ENCODE peak calls at places on chromosome 13, in seven cellular contexts. C is lung, X is tibial nerve, I is neural crest cell, R is AG04450, H is endothelial cell, T is neural progenitor cell. B is an unnamed sample.

GRCh38 chr13:74423434-74423833 is 289.2 kb upstream of the KLF12 start:
- DNase-seq in H (no peak), C (no peak), R (no peak), X (no peak), I (no peak), T (no peak), B (no peak)

GRCh38 chr13:23579072-23579885 is 9.1 kb downstream of the TNFRSF19 start:
- DNase-seq in T (peak), I (peak), C (peak), X (peak), H (peak), R (peak), B (peak)

GRCh38 chr13:81148822-81149221 is 807.9 kb upstream of the SPRY2 start:
- DNase-seq in T (no peak), C (no peak), H (no peak), R (no peak), I (no peak), X (no peak), B (no peak)

GRCh38 chr13:112247471-112248405 is 128.4 kb upstream of the SPACA7 start:
- DNase-seq in R (no peak), I (no peak), X (no peak), C (peak), T (no peak), H (no peak), B (no peak)

GRCh38 chr13:49652691-49653305 is 24.5 kb downstream of the ARL11 start:
- DNase-seq in X (peak), I (peak), C (no peak), R (no peak), H (peak), T (peak), B (peak)

GRCh38 chr13:21243045-21243842 is 66.8 kb downstream of the MRPL57 start:
- DNase-seq in X (no peak), I (no peak), R (no peak), C (no peak), H (no peak), T (no peak), B (no peak)

GRCh38 chr13:102042746-102043145 is 359.1 kb downstream of the FGF14 start:
- DNase-seq in H (no peak), X (no peak), I (no peak), R (no peak), C (no peak), T (no peak), B (no peak)

GRCh38 chr13:86185636-86186035 is 386.4 kb upstream of the SLITRK6 start:
- DNase-seq in H (no peak), I (no peak), X (no peak), T (peak), C (no peak), R (no peak), B (no peak)

GRCh38 chr13:40982772-40983171 is 36.3 kb downstream of the ELF1 start:
- DNase-seq in I (no peak), H (peak), R (no peak), C (no peak), T (no peak), X (peak), B (peak)

GRCh38 chr13:98972627-98973026 is 5.2 kb downstream of the DOCK9 start:
- DNase-seq in I (no peak), H (peak), R (no peak), C (no peak), T (peak), X (no peak), B (no peak)

GRCh38 chr13:99703908-99704307 is 202.6 kb downstream of the TM9SF2 start:
- DNase-seq in X (no peak), C (no peak), H (no peak), R (no peak), I (no peak), T (no peak), B (no peak)

GRCh38 chr13:106548064-106548696 is 12.7 kb upstream of the EFNB2 start:
- DNase-seq in R (peak), H (no peak), X (no peak), T (no peak), I (no peak), C (no peak), B (no peak)

GRCh38 chr13:41650706-41651105 is 193.4 kb downstream of the RGCC start:
- DNase-seq in T (no peak), R (no peak), H (no peak), I (no peak), X (no peak), C (no peak), B (no peak)

GRCh38 chr13:99617474-99618255 is 116.4 kb downstream of the TM9SF2 start:
- DNase-seq in X (peak), T (peak), H (peak), I (peak), C (no peak), R (no peak), B (no peak)

GRCh38 chr13:40790232-40790631 is 821 bp downstream of the SLC25A15 start:
- DNase-seq in C (no peak), I (no peak), R (no peak), T (no peak), H (no peak), X (no peak), B (no peak)

GRCh38 chr13:64078025-64078424 is 2662.4 kb upstream of the PCDH20 start:
- DNase-seq in R (no peak), H (no peak), C (no peak), T (no peak), X (no peak), I (no peak), B (peak)

GRCh38 chr13:86581711-86582110 is 782.5 kb upstream of the SLITRK6 start:
- DNase-seq in X (no peak), C (no peak), H (no peak), I (no peak), R (no peak), T (no peak), B (no peak)

GRCh38 chr13:98535501-98536357 is 41.2 kb downstream of the STK24 start:
- DNase-seq in T (no peak), X (no peak), H (no peak), I (no peak), C (no peak), R (no peak), B (no peak)

GRCh38 chr13:113458218-113459065 is 5.2 kb upstream of the ADPRHL1 start:
- DNase-seq in H (peak), R (peak), T (peak), X (no peak), C (no peak), I (no peak), B (peak)

GRCh38 chr13:112451512-112452379 is 75.6 kb downstream of the SPACA7 start:
- DNase-seq in X (no peak), T (no peak), H (no peak), R (no peak), C (peak), I (no peak), B (no peak)

GRCh38 chr13:111948811-111949210 is 118.1 kb upstream of the SOX1 start:
- DNase-seq in T (no peak), R (no peak), X (no peak), I (no peak), C (no peak), H (no peak), B (no peak)

GRCh38 chr13:40980466-40980865 is 38.6 kb downstream of the ELF1 start:
- DNase-seq in I (no peak), R (no peak), C (no peak), T (no peak), H (no peak), X (no peak), B (no peak)

GRCh38 chr13:72527333-72527732 is 200.1 kb downstream of the MZT1 start:
- DNase-seq in I (no peak), R (no peak), T (peak), X (no peak), C (no peak), H (no peak), B (no peak)

GRCh38 chr13:76720827-76721226 is 165.4 kb downstream of the KCTD12 start:
- DNase-seq in X (no peak), C (no peak), T (no peak), H (no peak), R (no peak), I (no peak), B (no peak)

GRCh38 chr13:76720416-76720815 is 165.8 kb downstream of the KCTD12 start:
- DNase-seq in R (no peak), T (no peak), X (no peak), H (no peak), C (no peak), I (no peak), B (no peak)

GRCh38 chr13:76717092-76717491 is 169.1 kb downstream of the KCTD12 start:
- DNase-seq in X (no peak), C (no peak), R (no peak), I (no peak), T (no peak), H (no peak), B (no peak)

GRCh38 chr13:76722782-76723181 is 163.4 kb downstream of the KCTD12 start:
- DNase-seq in T (no peak), I (no peak), C (no peak), H (no peak), R (no peak), X (no peak), B (no peak)

GRCh38 chr13:76719955-76720354 is 166.2 kb downstream of the KCTD12 start:
- DNase-seq in H (no peak), R (no peak), X (no peak), T (no peak), C (no peak), I (no peak), B (no peak)
- TF ChIP-seq CTCF in H (no peak), R (no peak), X (no peak), T (no peak), C (no peak), I (no peak), B (no peak)

GRCh38 chr13:20161275-20161950 is 561 bp upstream of the GJA3 start:
- DNase-seq in C (no peak), R (no peak), H (no peak), X (no peak), T (peak), I (no peak), B (peak)

GRCh38 chr13:20157387-20157786 is 3.5 kb downstream of the GJA3 start:
- DNase-seq in C (no peak), R (no peak), H (no peak), I (no peak), X (no peak), T (no peak), B (no peak)

GRCh38 chr13:20161951-20162300 is 1.1 kb upstream of the GJA3 start:
- DNase-seq in H (no peak), C (no peak), X (no peak), T (peak), I (no peak), R (no peak), B (no peak)

GRCh38 chr13:20160346-20161274 is at the start of gene GJA3:
- DNase-seq in T (peak), H (peak), I (peak), C (no peak), X (no peak), R (no peak), B (peak)

GRCh38 chr13:20159646-20160345 is 1.1 kb downstream of the GJA3 start:
- DNase-seq in H (no peak), R (no peak), T (peak), C (no peak), X (no peak), I (no peak), B (no peak)
- TF ChIP-seq CTCF in H (no peak), R (no peak), T (no peak), C (no peak), X (no peak), I (no peak), B (no peak)

GRCh38 chr13:79631260-79631659 is 150.3 kb downstream of the NDFIP2 start:
- DNase-seq in H (no peak), C (no peak), T (no peak), X (no peak), I (no peak), R (no peak), B (no peak)
- TF ChIP-seq CTCF in H (no peak), C (no peak), T (peak), X (no peak), I (peak), R (peak), B (no peak)

DNA sequence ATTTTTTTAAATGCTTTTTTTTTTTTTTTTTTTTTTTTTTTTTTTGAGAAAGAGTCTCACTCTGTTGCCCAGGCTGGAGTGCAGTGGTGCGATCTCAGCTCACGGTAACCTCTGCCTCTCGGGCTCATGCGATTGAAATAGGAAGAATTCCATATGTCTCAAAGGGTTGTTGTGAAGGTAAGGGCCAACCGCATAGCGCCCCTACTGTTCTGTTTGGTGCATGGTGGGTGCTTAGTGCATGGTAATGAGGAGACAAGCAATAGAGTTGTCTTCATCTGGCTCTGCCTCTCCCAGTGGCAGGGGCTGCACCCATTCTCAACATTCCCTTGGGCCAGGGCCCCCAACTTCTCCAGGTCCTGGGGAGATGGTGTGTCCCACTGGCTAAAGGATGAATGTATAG is 68.7 kb downstream of the RASL11A start:
- DNase-seq in C (no peak), H (peak), T (peak), R (no peak), X (peak), I (peak), B (peak)
- TF ChIP-seq CTCF in C (no peak), H (peak), T (peak), R (peak), X (no peak), I (peak), B (peak)

GRCh38 chr13:95552539-95553270 is at the start of gene CLDN10:
- DNase-seq in X (no peak), I (peak), T (peak), R (no peak), H (peak), C (no peak), B (peak)
- TF ChIP-seq CTCF in X (no peak), I (peak), T (peak), R (no peak), H (peak), C (no peak), B (no peak)

DNA sequence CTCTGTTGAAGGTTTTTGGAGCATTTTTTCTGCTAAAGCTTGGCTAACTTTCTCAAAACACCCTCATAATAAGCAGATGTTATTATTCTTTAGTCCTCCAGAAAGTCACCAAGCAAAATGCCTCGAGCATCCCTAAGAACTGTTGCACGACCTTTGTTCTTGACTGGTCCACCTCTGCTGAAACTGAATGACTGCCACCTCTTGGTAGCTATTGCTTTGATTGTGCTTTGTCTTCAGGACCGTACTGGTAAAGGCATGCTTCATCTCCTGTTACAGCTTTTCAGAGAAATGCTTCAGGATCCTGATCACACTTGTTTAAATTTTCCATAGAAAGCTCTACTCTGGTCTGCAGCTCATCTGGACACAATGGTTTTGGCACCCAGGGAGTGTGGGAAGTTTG is 254.8 kb downstream of the DCT start:
- DNase-seq in I (no peak), H (no peak), X (no peak), R (no peak), T (peak), C (no peak), B (no peak)
- TF ChIP-seq CTCF in I (no peak), H (no peak), X (no peak), R (no peak), T (peak), C (no peak), B (no peak)

DNA sequence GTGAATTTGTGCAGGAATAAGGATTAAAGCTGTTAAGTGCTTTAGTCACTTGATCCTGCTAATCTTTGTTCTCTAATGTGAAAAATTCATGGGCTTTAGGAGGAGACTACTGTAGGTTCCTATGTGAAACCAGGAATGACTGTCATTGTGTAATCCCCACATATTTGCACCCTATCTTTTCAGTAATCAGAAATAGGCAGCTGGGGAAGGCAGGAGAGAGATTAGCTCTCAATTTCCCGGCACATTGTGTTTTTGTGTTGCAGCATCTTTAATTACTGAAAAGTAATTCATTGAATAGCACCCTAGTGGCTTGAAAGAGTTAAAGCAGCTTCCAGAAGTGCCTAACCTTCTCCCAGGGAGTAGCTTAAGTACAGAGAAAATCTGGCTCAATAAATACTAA is 282.9 kb downstream of the OLFM4 start:
- DNase-seq in R (no peak), C (no peak), H (no peak), I (no peak), X (no peak), T (peak), B (no peak)
- TF ChIP-seq CTCF in R (no peak), C (no peak), H (peak), I (peak), X (no peak), T (peak), B (no peak)

GRCh38 chr13:93004919-93005318 is 221.7 kb upstream of the GPC6 start:
- DNase-seq in X (no peak), H (no peak), C (no peak), I (no peak), T (peak), R (no peak), B (no peak)
- TF ChIP-seq CTCF in X (no peak), H (no peak), C (no peak), I (peak), T (peak), R (peak), B (no peak)

B was measured in GM13976.